ENCODE peak calls at places on chromosomes 7 and 10, in six cellular contexts. One of them, this sample, is unnamed.
A peak's percentile ranks its signal among the peaks of the same experiment; 100 is the strongest.

GRCh38 chr7:24341677-24342076 is 57.7 kb downstream of the NPY start:
- DNase-seq in BJ: no peak
- DNase-seq in Panc1: no peak
- DNase-seq in fibroblast of lung: no peak
- DNase-seq in fibroblast of mammary gland: peak; percentile 12
- DNase-seq in mucosa of descending colon: no peak
- DNase-seq in this sample: peak; percentile 1

GRCh38 chr10:133258066-133258817 is 18.4 kb downstream of the ADAM8 start:
- DNase-seq in BJ: no peak
- DNase-seq in Panc1: no peak
- DNase-seq in fibroblast of lung: no peak
- DNase-seq in fibroblast of mammary gland: no peak
- DNase-seq in mucosa of descending colon: peak; percentile 61
- DNase-seq in this sample: no peak

GRCh38 chr7:22124906-22125305 is 179.2 kb upstream of the CDCA7L start:
- DNase-seq in BJ: no peak
- DNase-seq in Panc1: no peak
- DNase-seq in fibroblast of lung: no peak
- DNase-seq in fibroblast of mammary gland: no peak
- DNase-seq in mucosa of descending colon: no peak
- DNase-seq in this sample: no peak

GRCh38 chr10:97771913-97772823 is at the start of gene SFRP5:
- DNase-seq in BJ: no peak
- DNase-seq in Panc1: no peak
- DNase-seq in fibroblast of lung: no peak
- DNase-seq in fibroblast of mammary gland: no peak
- DNase-seq in mucosa of descending colon: no peak
- DNase-seq in this sample: no peak

GRCh38 chr10:71548494-71548846 is 151.8 kb downstream of the CDH23 start:
- DNase-seq in BJ: no peak
- DNase-seq in Panc1: no peak
- DNase-seq in fibroblast of lung: no peak
- DNase-seq in fibroblast of mammary gland: peak; percentile 18
- DNase-seq in mucosa of descending colon: no peak
- DNase-seq in this sample: no peak

GRCh38 chr7:134196439-134196838 is 69.3 kb downstream of the LRGUK start:
- DNase-seq in BJ: no peak
- DNase-seq in Panc1: no peak
- DNase-seq in fibroblast of lung: no peak
- DNase-seq in fibroblast of mammary gland: no peak
- DNase-seq in mucosa of descending colon: no peak
- DNase-seq in this sample: no peak

GRCh38 chr10:80268266-80268665 is 21.2 kb downstream of the MAT1A start:
- DNase-seq in BJ: no peak
- DNase-seq in Panc1: no peak
- DNase-seq in fibroblast of lung: no peak
- DNase-seq in fibroblast of mammary gland: peak; percentile 26
- DNase-seq in mucosa of descending colon: no peak
- DNase-seq in this sample: no peak

GRCh38 chr7:31497501-31497900 is 16.4 kb upstream of the ITPRID1 start:
- DNase-seq in BJ: no peak
- DNase-seq in Panc1: no peak
- DNase-seq in fibroblast of lung: no peak
- DNase-seq in fibroblast of mammary gland: no peak
- DNase-seq in mucosa of descending colon: no peak
- DNase-seq in this sample: no peak

GRCh38 chr7:33666526-33666925 is 238.8 kb upstream of the BMPER start:
- DNase-seq in BJ: no peak
- DNase-seq in Panc1: no peak
- DNase-seq in fibroblast of lung: peak; percentile 50
- DNase-seq in fibroblast of mammary gland: peak; percentile 24
- DNase-seq in mucosa of descending colon: no peak
- DNase-seq in this sample: no peak

GRCh38 chr10:106661767-106662140 is 502.8 kb downstream of the SORCS1 start:
- DNase-seq in BJ: no peak
- DNase-seq in Panc1: no peak
- DNase-seq in fibroblast of lung: no peak
- DNase-seq in fibroblast of mammary gland: no peak
- DNase-seq in mucosa of descending colon: no peak
- DNase-seq in this sample: no peak

GRCh38 chr10:133378251-133379096 is 588 bp upstream of the PAOX start:
- DNase-seq in BJ: no peak
- DNase-seq in Panc1: no peak
- DNase-seq in fibroblast of lung: peak; percentile 49
- DNase-seq in fibroblast of mammary gland: peak; percentile 21
- DNase-seq in mucosa of descending colon: peak; percentile 91
- DNase-seq in this sample: peak; percentile 35

GRCh38 chr10:80407836-80408197 is 534 bp upstream of the PRXL2A start:
- DNase-seq in BJ: no peak
- DNase-seq in Panc1: peak; percentile 17
- DNase-seq in fibroblast of lung: peak; percentile 55
- DNase-seq in fibroblast of mammary gland: peak; percentile 19
- DNase-seq in mucosa of descending colon: peak; percentile 57
- DNase-seq in this sample: no peak

GRCh38 chr7:70717553-70718248 is 414.2 kb upstream of the GALNT17 start:
- DNase-seq in BJ: no peak
- DNase-seq in Panc1: no peak
- DNase-seq in fibroblast of lung: no peak
- DNase-seq in fibroblast of mammary gland: no peak
- DNase-seq in mucosa of descending colon: no peak
- DNase-seq in this sample: no peak

GRCh38 chr7:1087952-1088920 is at the start of gene GPER1:
- DNase-seq in BJ: no peak
- DNase-seq in Panc1: no peak
- DNase-seq in fibroblast of lung: peak; percentile 52
- DNase-seq in fibroblast of mammary gland: no peak
- DNase-seq in mucosa of descending colon: peak; percentile 86
- DNase-seq in this sample: peak; percentile 67

GRCh38 chr10:128898133-128898915 is 568.7 kb upstream of the MGMT start:
- DNase-seq in BJ: no peak
- DNase-seq in Panc1: no peak
- DNase-seq in fibroblast of lung: no peak
- DNase-seq in fibroblast of mammary gland: no peak
- DNase-seq in mucosa of descending colon: no peak
- DNase-seq in this sample: no peak

GRCh38 chr7:102068846-102069245 is 217.8 kb upstream of the SH2B2 start:
- DNase-seq in BJ: no peak
- DNase-seq in Panc1: no peak
- DNase-seq in fibroblast of lung: no peak
- DNase-seq in fibroblast of mammary gland: no peak
- DNase-seq in mucosa of descending colon: no peak
- DNase-seq in this sample: no peak

GRCh38 chr7:85673881-85674280 is 487.0 kb upstream of the SEMA3D start:
- DNase-seq in BJ: no peak
- DNase-seq in Panc1: no peak
- DNase-seq in fibroblast of lung: no peak
- DNase-seq in fibroblast of mammary gland: no peak
- DNase-seq in mucosa of descending colon: no peak
- DNase-seq in this sample: no peak

GRCh38 chr7:114534957-114535356 is 120.3 kb downstream of the FOXP2 start:
- DNase-seq in BJ: no peak
- DNase-seq in Panc1: no peak
- DNase-seq in fibroblast of lung: no peak
- DNase-seq in fibroblast of mammary gland: no peak
- DNase-seq in mucosa of descending colon: no peak
- DNase-seq in this sample: peak; percentile 54

GRCh38 chr7:35831208-35831607 is 30.4 kb downstream of the SEPTIN7 start:
- DNase-seq in BJ: peak; percentile 8
- DNase-seq in Panc1: no peak
- DNase-seq in fibroblast of lung: peak; percentile 62
- DNase-seq in fibroblast of mammary gland: no peak
- DNase-seq in mucosa of descending colon: no peak
- DNase-seq in this sample: peak; percentile 27

GRCh38 chr10:97538839-97539238 is 33.7 kb upstream of the ANKRD2 start:
- DNase-seq in BJ: no peak
- DNase-seq in Panc1: no peak
- DNase-seq in fibroblast of lung: no peak
- DNase-seq in fibroblast of mammary gland: no peak
- DNase-seq in mucosa of descending colon: no peak
- DNase-seq in this sample: no peak

GRCh38 chr10:110226555-110226925 is 19.1 kb downstream of the MXI1 start:
- DNase-seq in BJ: no peak
- DNase-seq in Panc1: no peak
- DNase-seq in fibroblast of lung: peak; percentile 94
- DNase-seq in fibroblast of mammary gland: peak; percentile 89
- DNase-seq in mucosa of descending colon: peak; percentile 96
- DNase-seq in this sample: peak; percentile 91

GRCh38 chr10:109981641-109982040 is 26.1 kb upstream of the ADD3 start:
- DNase-seq in BJ: no peak
- DNase-seq in Panc1: no peak
- DNase-seq in fibroblast of lung: peak; percentile 72
- DNase-seq in fibroblast of mammary gland: peak; percentile 84
- DNase-seq in mucosa of descending colon: no peak
- DNase-seq in this sample: peak; percentile 60

GRCh38 chr7:67371429-67372305 is 375.0 kb downstream of the TYW1 start:
- DNase-seq in BJ: peak; percentile 4
- DNase-seq in Panc1: peak; percentile 69
- DNase-seq in fibroblast of lung: peak; percentile 46
- DNase-seq in fibroblast of mammary gland: peak; percentile 67
- DNase-seq in mucosa of descending colon: peak; percentile 80
- DNase-seq in this sample: peak; percentile 72

GRCh38 chr7:77782383-77782782 is 15.9 kb downstream of the TMEM60 start:
- DNase-seq in BJ: no peak
- DNase-seq in Panc1: no peak
- DNase-seq in fibroblast of lung: no peak
- DNase-seq in fibroblast of mammary gland: no peak
- DNase-seq in mucosa of descending colon: no peak
- DNase-seq in this sample: no peak

GRCh38 chr7:147894271-147894670 is 696.3 kb upstream of the C7orf33 start:
- DNase-seq in BJ: no peak
- DNase-seq in Panc1: no peak
- DNase-seq in fibroblast of lung: no peak
- DNase-seq in fibroblast of mammary gland: no peak
- DNase-seq in mucosa of descending colon: no peak
- DNase-seq in this sample: no peak
- TF ChIP-seq CTCF in BJ: no peak
- TF ChIP-seq CTCF in Panc1: no peak
- TF ChIP-seq CTCF in fibroblast of lung: no peak
- TF ChIP-seq CTCF in fibroblast of mammary gland: no peak
- TF ChIP-seq CTCF in mucosa of descending colon: no peak
- TF ChIP-seq CTCF in this sample: no peak

GRCh38 chr7:148856035-148856881 is 27.8 kb downstream of the EZH2 start:
- DNase-seq in BJ: no peak
- DNase-seq in Panc1: peak; percentile 43
- DNase-seq in fibroblast of lung: no peak
- DNase-seq in fibroblast of mammary gland: peak; percentile 44
- DNase-seq in mucosa of descending colon: peak; percentile 67
- DNase-seq in this sample: peak; percentile 64
- H3K4me3 ChIP-seq in BJ: no peak overlapping the region
- H3K4me3 ChIP-seq in Panc1: no peak overlapping the region
- H3K4me3 ChIP-seq in fibroblast of lung: no peak overlapping the region
- H3K4me3 ChIP-seq in fibroblast of mammary gland: peak overlapping the region; percentile 29
- H3K4me3 ChIP-seq in mucosa of descending colon: no peak overlapping the region
- H3K4me3 ChIP-seq in this sample: peak overlapping the region; percentile 67

GRCh38 chr7:98488167-98488566 is 87.3 kb upstream of the BAIAP2L1 start:
- DNase-seq in BJ: no peak
- DNase-seq in Panc1: no peak
- DNase-seq in fibroblast of lung: no peak
- DNase-seq in fibroblast of mammary gland: no peak
- DNase-seq in mucosa of descending colon: no peak
- DNase-seq in this sample: no peak
- TF ChIP-seq CTCF in BJ: no peak
- TF ChIP-seq CTCF in Panc1: no peak
- TF ChIP-seq CTCF in fibroblast of lung: no peak
- TF ChIP-seq CTCF in fibroblast of mammary gland: no peak
- TF ChIP-seq CTCF in mucosa of descending colon: no peak
- TF ChIP-seq CTCF in this sample: no peak

DNA sequence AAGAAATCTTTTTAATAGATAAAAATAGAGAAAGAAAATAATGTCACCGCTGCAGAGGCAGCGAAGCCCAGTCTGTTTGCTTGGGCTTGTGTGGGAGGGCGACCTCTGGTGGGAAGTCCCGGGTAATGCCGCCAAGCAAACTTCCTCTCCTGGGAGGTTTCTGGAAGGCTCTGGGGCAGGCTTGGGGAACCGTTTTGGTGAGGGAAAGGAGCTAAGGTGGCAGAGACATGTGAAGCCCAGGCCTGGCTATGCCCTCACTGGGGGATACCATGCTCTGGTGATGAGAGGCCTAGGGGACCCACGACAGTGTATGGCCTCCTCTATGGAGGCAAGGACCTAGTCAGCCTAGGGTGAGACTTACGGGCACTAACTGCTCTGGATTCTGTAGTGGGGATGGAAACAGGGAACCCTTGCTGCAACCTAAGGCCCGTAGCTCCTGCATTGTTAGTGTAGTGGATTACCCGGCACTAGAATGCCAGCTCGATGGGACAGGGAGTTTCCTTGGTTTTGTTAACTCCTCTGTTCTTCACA is 605.1 kb downstream of the LRMDA start:
- DNase-seq in BJ: no peak
- DNase-seq in Panc1: peak; percentile 28
- DNase-seq in fibroblast of lung: peak; percentile 59
- DNase-seq in fibroblast of mammary gland: peak; percentile 70
- DNase-seq in mucosa of descending colon: peak; percentile 82
- DNase-seq in this sample: peak; percentile 81
- H3K4me3 ChIP-seq in BJ: no peak overlapping the region
- H3K4me3 ChIP-seq in Panc1: no peak overlapping the region
- H3K4me3 ChIP-seq in fibroblast of lung: no peak overlapping the region
- H3K4me3 ChIP-seq in fibroblast of mammary gland: no peak overlapping the region
- H3K4me3 ChIP-seq in mucosa of descending colon: no peak overlapping the region
- H3K4me3 ChIP-seq in this sample: no peak overlapping the region

This sample was measured in fibroblast of the aortic adventitia.